ENCODE peak calls at places on chromosomes 4 and X, in nine cellular contexts. E is psoas muscle, S is cardiac fibroblast, D is AG09309, C is HFF-Myc, Z is fibroblast of mammary gland, P is IMR-90, K is mesothelial cell of epicardium, X is endodermal cell. L is an unnamed sample.

GRCh38 chr4:46323891-46324290 is 66.0 kb downstream of the GABRA2 start:
- DNase-seq in E (no peak), S (no peak), D (no peak), C (no peak), Z (no peak), P (no peak), K (no peak), X (no peak), L (no peak)

GRCh38 chrX:154049209-154050112 is 29.8 kb upstream of the IRAK1 start:
- DNase-seq in E (no peak), S (peak), D (no peak), C (no peak), Z (no peak), P (no peak), K (no peak), X (no peak), L (no peak)

GRCh38 chr4:40858946-40859345 is 109.2 kb downstream of the NSUN7 start:
- DNase-seq in E (no peak), S (no peak), D (no peak), C (no peak), Z (no peak), P (no peak), K (no peak), X (peak), L (no peak)

GRCh38 chrX:41559235-41559634 is 112.1 kb downstream of the NYX start:
- DNase-seq in E (no peak), S (no peak), D (no peak), C (no peak), Z (no peak), P (no peak), K (no peak), X (no peak), L (no peak)

GRCh38 chr4:119525771-119526712 is 102.6 kb downstream of the PDE5A start:
- DNase-seq in E (no peak), S (no peak), D (no peak), C (no peak), Z (peak), P (peak), K (no peak), X (no peak), L (no peak)

GRCh38 chrX:13101439-13102139 is 57.2 kb upstream of the FAM9C start:
- DNase-seq in E (peak), S (peak), D (no peak), C (peak), Z (peak), P (peak), K (no peak), X (no peak), L (no peak)

GRCh38 chrX:30806187-30806728 is 82.8 kb downstream of the TAB3 start:
- DNase-seq in E (no peak), S (no peak), D (no peak), C (no peak), Z (no peak), P (no peak), K (no peak), X (no peak), L (peak)

GRCh38 chr4:24533364-24533763 is 51.0 kb downstream of the DHX15 start:
- DNase-seq in E (no peak), S (no peak), D (no peak), C (no peak), Z (no peak), P (peak), K (no peak), X (no peak), L (no peak)

GRCh38 chrX:23344208-23344903 is 9.7 kb downstream of the PTCHD1 start:
- DNase-seq in E (no peak), S (no peak), D (no peak), C (no peak), Z (no peak), P (no peak), K (no peak), X (peak), L (peak)

GRCh38 chr4:89753601-89754066 is 83.3 kb downstream of the SNCA start:
- DNase-seq in E (no peak), S (peak), D (peak), C (peak), Z (peak), P (peak), K (no peak), X (no peak), L (no peak)

GRCh38 chr4:67234296-67234695 is 311.0 kb downstream of the CENPC start:
- DNase-seq in E (no peak), S (no peak), D (no peak), C (no peak), Z (peak), P (no peak), K (no peak), X (no peak), L (no peak)

GRCh38 chr4:8724436-8725070 is 132.0 kb downstream of the CPZ start:
- DNase-seq in E (no peak), S (no peak), D (no peak), C (no peak), Z (no peak), P (no peak), K (peak), X (no peak), L (peak)

GRCh38 chr4:136863756-136864155 is 668.5 kb downstream of the PCDH18 start:
- DNase-seq in E (no peak), S (peak), D (no peak), C (no peak), Z (peak), P (peak), K (no peak), X (peak), L (peak)

GRCh38 chrX:48558270-48558669 is 16.0 kb upstream of the RBM3 start:
- DNase-seq in E (no peak), S (peak), D (peak), C (no peak), Z (peak), P (peak), K (no peak), X (no peak), L (no peak)

GRCh38 chrX:110180928-110181310 is 137.0 kb downstream of the AMMECR1 start:
- DNase-seq in E (no peak), S (no peak), D (peak), C (no peak), Z (peak), P (peak), K (no peak), X (no peak), L (no peak)

GRCh38 chr4:37872310-37872988 is 18.4 kb upstream of the TBC1D1 start:
- DNase-seq in E (no peak), S (no peak), D (no peak), C (no peak), Z (peak), P (no peak), K (no peak), X (no peak), L (no peak)

DNA sequence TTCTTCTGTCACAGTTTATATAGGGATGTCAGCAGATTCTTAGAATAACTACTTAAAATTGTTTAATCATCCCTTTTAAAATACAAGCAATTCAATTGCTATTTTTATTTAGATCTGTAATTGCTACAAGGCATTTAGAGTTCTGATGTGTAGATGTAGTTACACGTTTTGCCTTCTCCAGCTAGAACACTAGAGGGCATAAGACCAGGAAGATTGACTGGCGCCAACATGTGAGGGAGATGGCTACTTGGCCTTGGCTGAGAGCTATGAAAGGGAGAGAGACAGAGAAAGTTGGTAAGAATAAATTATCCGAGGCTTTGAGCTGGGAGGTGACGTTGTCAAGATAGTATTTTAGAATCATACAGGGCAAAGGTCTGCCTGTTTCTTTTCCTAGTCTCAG is 563.7 kb upstream of the PRKX start:
- DNase-seq in E (no peak), S (no peak), D (no peak), C (no peak), Z (no peak), P (no peak), K (no peak), X (peak), L (no peak)
- TF ChIP-seq CTCF in E (no peak), S (no peak), D (no peak), C (no peak), Z (no peak), P (no peak), K (no peak), X (peak), L (peak)

GRCh38 chr4:145217339-145217738 is 37.0 kb upstream of the OTUD4 start:
- DNase-seq in E (no peak), S (no peak), D (no peak), C (no peak), Z (no peak), P (no peak), K (no peak), X (no peak), L (no peak)

GRCh38 chr4:145213245-145213644 is 32.9 kb upstream of the OTUD4 start:
- DNase-seq in E (no peak), S (no peak), D (no peak), C (no peak), Z (no peak), P (no peak), K (no peak), X (no peak), L (no peak)

GRCh38 chr4:145218251-145218650 is 37.9 kb upstream of the OTUD4 start:
- DNase-seq in E (no peak), S (peak), D (no peak), C (no peak), Z (peak), P (no peak), K (no peak), X (no peak), L (no peak)

DNA sequence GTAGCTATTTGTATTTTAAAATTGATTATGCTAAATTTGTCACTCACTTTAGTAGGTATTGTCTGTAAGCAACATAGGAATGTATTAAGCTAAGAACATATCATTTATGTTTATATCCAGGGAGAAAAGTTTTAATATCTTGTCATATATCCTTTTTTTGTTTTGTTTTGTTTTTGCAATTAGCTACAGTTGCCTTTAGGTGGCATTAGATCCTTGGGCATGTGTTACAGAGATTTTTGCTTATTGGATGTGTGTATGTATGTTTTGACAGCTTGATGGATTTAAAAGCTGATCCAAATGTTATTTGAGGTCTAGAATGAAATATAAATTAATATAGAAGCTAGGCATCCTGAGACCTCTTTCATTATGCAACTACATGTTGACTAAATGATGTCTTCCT is 36.1 kb upstream of the OTUD4 start:
- DNase-seq in E (no peak), S (peak), D (peak), C (no peak), Z (peak), P (peak), K (no peak), X (no peak), L (no peak)
- TF ChIP-seq CTCF in E (peak), S (peak), D (peak), C (peak), Z (peak), P (peak), K (no peak), X (peak), L (peak)

DNA sequence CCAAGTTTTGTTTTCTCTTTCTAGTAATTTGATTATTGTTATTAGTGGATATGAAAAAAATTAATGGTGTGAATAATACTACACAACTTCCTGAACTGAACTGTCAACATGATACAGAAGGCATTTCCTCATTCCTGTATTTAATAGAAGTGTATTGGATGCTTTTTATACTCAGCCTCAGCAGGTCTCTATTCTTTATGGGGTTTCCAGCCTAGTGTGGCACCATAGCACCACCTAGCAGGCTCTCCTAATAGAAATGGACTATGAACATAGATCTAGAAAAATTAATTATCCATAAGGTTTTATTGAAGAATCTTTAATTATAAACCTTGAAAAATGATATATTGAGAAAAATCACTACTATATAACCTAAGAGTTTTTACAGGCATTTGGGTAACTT is 52.4 kb downstream of the GLRB start:
- DNase-seq in E (no peak), S (peak), D (peak), C (peak), Z (peak), P (peak), K (no peak), X (no peak), L (no peak)
- TF ChIP-seq CTCF in E (peak), S (peak), D (peak), C (peak), Z (peak), P (peak), K (no peak), X (peak), L (peak)

GRCh38 chr4:158858410-158859189 is 89.8 kb downstream of the FNIP2 start:
- DNase-seq in E (no peak), S (no peak), D (peak), C (no peak), Z (peak), P (peak), K (no peak), X (no peak), L (no peak)

GRCh38 chr4:158859661-158860060 is 90.8 kb downstream of the FNIP2 start:
- DNase-seq in E (no peak), S (no peak), D (no peak), C (no peak), Z (peak), P (no peak), K (no peak), X (no peak), L (no peak)

GRCh38 chr4:158854236-158854635 is 85.4 kb downstream of the FNIP2 start:
- DNase-seq in E (no peak), S (no peak), D (no peak), C (no peak), Z (no peak), P (no peak), K (no peak), X (no peak), L (no peak)

GRCh38 chr4:158860856-158861255 is 92.0 kb downstream of the FNIP2 start:
- DNase-seq in E (no peak), S (no peak), D (no peak), C (no peak), Z (no peak), P (no peak), K (no peak), X (no peak), L (no peak)

GRCh38 chr4:158856852-158857251 is 88.0 kb downstream of the FNIP2 start:
- DNase-seq in E (no peak), S (peak), D (peak), C (peak), Z (peak), P (peak), K (no peak), X (no peak), L (no peak)
- TF ChIP-seq CTCF in E (peak), S (peak), D (peak), C (peak), Z (peak), P (peak), K (no peak), X (peak), L (peak)

GRCh38 chr4:3340038-3340702 is 47.3 kb downstream of the RGS12 start:
- DNase-seq in E (no peak), S (no peak), D (no peak), C (no peak), Z (no peak), P (no peak), K (no peak), X (no peak), L (no peak)

GRCh38 chr4:3338321-3338838 is 45.6 kb downstream of the RGS12 start:
- DNase-seq in E (no peak), S (no peak), D (no peak), C (no peak), Z (no peak), P (no peak), K (no peak), X (no peak), L (no peak)

GRCh38 chr4:3339566-3339965 is 46.7 kb downstream of the RGS12 start:
- DNase-seq in E (no peak), S (no peak), D (no peak), C (no peak), Z (no peak), P (no peak), K (no peak), X (no peak), L (no peak)

GRCh38 chr4:3337811-3338210 is 45.0 kb downstream of the RGS12 start:
- DNase-seq in E (no peak), S (no peak), D (no peak), C (no peak), Z (no peak), P (no peak), K (no peak), X (no peak), L (no peak)

GRCh38 chr4:3338976-3339531 is 46.2 kb downstream of the RGS12 start:
- DNase-seq in E (no peak), S (no peak), D (no peak), C (no peak), Z (no peak), P (no peak), K (no peak), X (no peak), L (no peak)
- TF ChIP-seq CTCF in E (no peak), S (no peak), D (no peak), C (no peak), Z (no peak), P (no peak), K (no peak), X (no peak), L (no peak)